ENCODE peak calls at places on chromosome 5, in seven cellular contexts. H, K, W, U, Q, R and S are unnamed samples.

GRCh38 chr5:179264641-179265528 is 80.4 kb downstream of the ADAMTS2 start:
- DNase-seq in K (no peak), R (no peak), U (no peak), W (peak), H (peak), Q (no peak), S (peak)

GRCh38 chr5:150637245-150638052 is 3.0 kb upstream of the SYNPO start:
- DNase-seq in R (no peak), U (peak), K (no peak), Q (peak), H (no peak), W (no peak), S (no peak)

GRCh38 chr5:80054682-80055081 is 19.5 kb downstream of the THBS4 start:
- DNase-seq in K (no peak), Q (no peak), R (no peak), W (no peak), H (no peak), U (no peak), S (no peak)

GRCh38 chr5:173093597-173093996 is 37.4 kb downstream of the CREBRF start:
- DNase-seq in Q (no peak), K (no peak), H (no peak), R (no peak), W (no peak), U (no peak), S (no peak)

GRCh38 chr5:147628054-147628895 is 118.4 kb upstream of the DPYSL3 start:
- DNase-seq in H (peak), W (peak), U (peak), Q (peak), K (peak), R (peak), S (no peak)

GRCh38 chr5:108945094-108945493 is 197.4 kb downstream of the FER start:
- DNase-seq in K (no peak), R (no peak), U (no peak), Q (no peak), H (no peak), W (no peak), S (no peak)

GRCh38 chr5:37615184-37615583 is 224.7 kb downstream of the GDNF start:
- DNase-seq in K (no peak), U (no peak), H (no peak), R (peak), W (no peak), Q (peak), S (no peak)

GRCh38 chr5:84378961-84379360 is 5.7 kb downstream of the EDIL3 start:
- DNase-seq in Q (no peak), U (no peak), H (no peak), K (no peak), R (no peak), W (no peak), S (no peak)

GRCh38 chr5:135743684-135744083 is 90.8 kb upstream of the SLC25A48 start:
- DNase-seq in U (no peak), Q (no peak), R (no peak), W (no peak), K (no peak), H (no peak), S (no peak)

GRCh38 chr5:175797521-175798038 is 73.8 kb upstream of the CPLX2 start:
- DNase-seq in H (no peak), U (no peak), W (no peak), Q (no peak), R (no peak), K (peak), S (no peak)

GRCh38 chr5:96927008-96927407 is 8.9 kb upstream of the LNPEP start:
- DNase-seq in H (no peak), W (no peak), K (no peak), R (no peak), Q (no peak), U (no peak), S (no peak)

GRCh38 chr5:72611111-72611724 is 104.0 kb upstream of the ZNF366 start:
- DNase-seq in H (peak), W (no peak), U (peak), K (peak), Q (peak), R (peak), S (peak)

GRCh38 chr5:104179057-104179456 is 616.5 kb upstream of the NUDT12 start:
- DNase-seq in W (no peak), U (peak), R (peak), Q (no peak), K (no peak), H (peak), S (no peak)

GRCh38 chr5:173808079-173808808 is 79.9 kb upstream of the CPEB4 start:
- DNase-seq in Q (no peak), K (no peak), U (no peak), H (no peak), R (no peak), W (no peak), S (no peak)

GRCh38 chr5:82754759-82755158 is 322.4 kb downstream of the TMEM167A start:
- DNase-seq in R (no peak), W (no peak), U (no peak), K (no peak), H (no peak), Q (no peak), S (no peak)

GRCh38 chr5:169095410-169095772 is 205.5 kb downstream of the SLIT3 start:
- DNase-seq in H (no peak), K (no peak), R (no peak), U (no peak), W (no peak), Q (no peak), S (no peak)

GRCh38 chr5:113205807-113206206 is 229.0 kb downstream of the TSSK1B start:
- DNase-seq in H (no peak), R (peak), Q (no peak), W (no peak), K (no peak), U (peak), S (no peak)